ENCODE peak calls at places on chromosomes 1 and 21, in five cellular contexts. T is bronchial epithelial cell, V is choroid plexus epithelial cell, O is fibroblast of mammary gland, B is A549. Q is an unnamed sample.

GRCh38 chr1:40628903-40629292 is 36.6 kb downstream of the RIMS3 start:
- DNase-seq in T (peak), B (no peak), V (no peak), O (no peak), Q (peak)

GRCh38 chr1:117171900-117172501 is 38.7 kb downstream of the VTCN1 start:
- DNase-seq in B (no peak), V (peak), T (peak), O (peak), Q (peak)

GRCh38 chr1:84365225-84366221 is 32.8 kb upstream of the DNASE2B start:
- DNase-seq in B (peak), T (peak), V (peak), O (peak), Q (peak)

GRCh38 chr1:39574646-39575045 is 1.9 kb downstream of the PABPC4 start:
- DNase-seq in V (peak), O (peak), T (no peak), B (no peak), Q (peak)

GRCh38 chr1:190453550-190453949 is 24.1 kb downstream of the BRINP3 start:
- DNase-seq in O (no peak), T (peak), B (peak), V (peak), Q (peak)

GRCh38 chr1:149933208-149933607 is 3.5 kb downstream of the MTMR11 start:
- DNase-seq in V (no peak), O (no peak), B (no peak), T (no peak), Q (no peak)

GRCh38 chr1:155527672-155528071 is 34.9 kb downstream of the ASH1L start:
- DNase-seq in T (no peak), B (no peak), V (no peak), O (no peak), Q (peak)

GRCh38 chr1:235050911-235051360 is 77.7 kb downstream of the TOMM20 start:
- DNase-seq in T (peak), O (peak), V (peak), B (no peak), Q (peak)

GRCh38 chr21:44199448-44199847 is 41.3 kb downstream of the ICOSLG start:
- DNase-seq in B (no peak), V (no peak), T (no peak), O (no peak), Q (peak)

GRCh38 chr1:185244015-185244747 is 72.9 kb downstream of the IVNS1ABP start:
- DNase-seq in T (peak), V (peak), O (peak), B (peak), Q (peak)

GRCh38 chr1:235006816-235007215 is 121.8 kb downstream of the TOMM20 start:
- DNase-seq in V (no peak), T (no peak), B (no peak), O (no peak), Q (no peak)

GRCh38 chr1:241323510-241323909 is 33.5 kb downstream of the RGS7 start:
- DNase-seq in O (peak), V (peak), T (peak), B (peak), Q (peak)

GRCh38 chr21:31846690-31847089 is 26.1 kb upstream of the HUNK start:
- DNase-seq in V (no peak), T (no peak), B (no peak), O (no peak), Q (no peak)

GRCh38 chr1:224433671-224434446 is 738 bp downstream of the WDR26 start:
- DNase-seq in O (no peak), T (no peak), V (peak), B (no peak), Q (peak)

GRCh38 chr1:230384380-230385172 is 41.6 kb downstream of the PGBD5 start:
- DNase-seq in O (no peak), B (no peak), V (no peak), T (no peak), Q (no peak)

GRCh38 chr1:151976868-151977267 is 16.8 kb downstream of the S100A10 start:
- DNase-seq in O (peak), B (peak), V (peak), T (peak), Q (peak)

GRCh38 chr1:159429074-159429861 is 2.7 kb upstream of the OR10J4 start:
- DNase-seq in V (peak), O (peak), T (peak), B (peak), Q (peak)

GRCh38 chr1:163038928-163039327 is 30.2 kb upstream of the RGS4 start:
- DNase-seq in B (no peak), V (no peak), T (no peak), O (no peak), Q (no peak)

GRCh38 chr1:77465139-77465538 is 183.3 kb downstream of the AK5 start:
- DNase-seq in T (no peak), B (no peak), O (no peak), V (no peak), Q (no peak)

GRCh38 chr1:7116001-7116400 is 330.7 kb downstream of the CAMTA1 start:
- DNase-seq in V (no peak), T (peak), B (no peak), O (no peak), Q (peak)

GRCh38 chr1:37999434-38000232 is 5.7 kb downstream of the FHL3 start:
- DNase-seq in V (peak), T (peak), O (peak), B (peak), Q (no peak)

GRCh38 chr1:212976586-212976985 is 26.2 kb downstream of the VASH2 start:
- DNase-seq in O (no peak), B (no peak), V (no peak), T (no peak), Q (no peak)

GRCh38 chr1:119871881-119872280 is 24.4 kb downstream of the ADAM30 start:
- DNase-seq in B (no peak), T (no peak), O (peak), V (no peak), Q (no peak)

GRCh38 chr1:67607286-67607685 is 77.7 kb upstream of the GADD45A start:
- DNase-seq in O (no peak), V (no peak), T (no peak), B (no peak), Q (no peak)

GRCh38 chr1:87965193-87965592 is 636.5 kb downstream of the LMO4 start:
- DNase-seq in V (no peak), B (no peak), O (no peak), T (no peak), Q (no peak)

GRCh38 chr1:108597041-108597440 is 37.1 kb downstream of the EEIG2 start:
- DNase-seq in O (no peak), T (no peak), V (no peak), B (no peak), Q (no peak)

GRCh38 chr1:178048426-178048825 is 45.5 kb upstream of the RASAL2 start:
- DNase-seq in V (no peak), O (peak), T (peak), B (no peak), Q (peak)

DNA sequence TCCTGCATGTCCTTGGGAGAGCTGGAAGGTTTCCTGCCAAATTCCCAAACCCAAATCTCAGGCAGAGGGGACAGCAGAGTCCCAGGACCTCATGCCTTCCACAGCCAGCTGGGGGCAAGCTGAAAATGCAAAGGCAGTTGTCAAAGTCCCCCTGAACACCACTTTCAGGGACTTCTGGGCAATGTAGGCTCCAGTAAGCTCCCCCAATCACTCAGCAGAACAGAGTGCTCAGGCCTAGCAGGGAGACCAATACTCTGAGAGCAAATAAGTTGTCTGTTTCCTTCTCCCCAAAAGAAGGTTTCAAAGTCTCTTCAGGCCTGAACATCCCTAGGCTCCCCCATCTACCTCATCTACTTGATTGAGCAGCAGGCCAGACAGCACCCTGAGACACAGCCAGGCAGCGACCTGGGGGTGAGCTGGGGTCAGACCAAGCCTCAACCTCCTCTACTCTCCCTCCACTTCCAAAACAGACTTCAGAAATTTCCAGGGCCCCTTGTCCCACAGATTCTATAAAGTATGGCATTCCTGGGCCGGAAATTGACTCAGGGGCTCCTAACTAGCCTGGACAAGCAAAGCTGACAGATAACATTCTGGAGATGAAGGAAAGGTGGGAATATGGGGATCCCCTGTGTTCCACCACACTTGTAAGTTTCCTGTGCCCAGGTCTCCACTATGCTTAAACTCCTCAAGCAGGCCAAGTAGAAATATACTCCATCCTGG is 1.9 kb downstream of the SLC9A1 start:
- DNase-seq in T (peak), O (no peak), B (no peak), V (peak), Q (peak)
- H3K4me3 ChIP-seq in T (peak), O (peak), B (peak), V (peak), Q (peak)

DNA sequence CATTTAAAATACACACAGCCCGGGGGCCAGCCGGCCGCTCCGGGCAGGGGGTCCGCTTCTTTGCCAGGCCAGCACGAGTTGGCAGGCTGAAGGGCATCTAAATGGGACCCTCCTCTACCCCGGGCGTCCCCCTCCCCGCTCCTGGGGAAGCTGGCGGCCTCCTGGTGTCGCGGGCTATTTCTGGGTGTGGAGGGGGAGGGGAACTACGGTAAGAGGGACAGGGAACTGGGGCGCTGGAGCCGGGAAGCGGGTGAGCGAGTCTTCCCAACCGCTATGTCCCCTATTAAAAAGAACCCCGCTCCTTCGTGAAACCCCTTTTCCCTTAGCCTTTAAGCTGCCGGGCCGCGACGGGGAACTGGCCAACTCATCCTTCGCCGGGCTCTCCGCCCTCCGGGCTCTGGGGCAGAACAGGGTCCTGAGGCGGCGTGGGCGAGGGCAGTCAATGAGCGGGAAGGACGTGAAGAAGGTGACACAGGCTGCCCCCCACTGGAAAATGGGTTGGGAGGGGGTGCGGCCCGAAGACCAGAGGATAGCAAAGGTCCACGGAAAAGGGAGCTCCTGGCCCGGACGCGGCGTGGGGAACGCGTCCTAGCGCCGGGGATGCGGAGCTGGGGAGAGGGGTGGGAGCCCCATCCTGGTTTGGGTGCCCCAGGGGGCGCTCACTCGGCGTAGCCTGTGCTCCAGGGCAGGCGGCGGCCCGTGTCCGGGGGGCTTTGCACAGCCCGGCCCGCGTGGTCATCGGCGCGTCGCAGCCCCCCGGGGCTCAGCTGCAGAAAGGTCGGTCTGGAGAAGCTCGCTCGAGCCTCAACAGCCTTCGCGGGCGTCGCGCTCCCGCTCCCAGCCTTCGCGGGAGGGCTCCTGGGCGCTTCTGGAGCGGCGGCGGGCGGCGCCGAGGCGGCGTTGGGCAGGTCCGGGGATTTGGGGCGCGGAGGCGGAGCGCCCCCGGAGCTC is 544 bp downstream of the PPM1J start:
- DNase-seq in O (no peak), T (no peak), V (no peak), B (no peak), Q (no peak)
- TF ChIP-seq CTCF in O (no peak), T (peak), V (no peak), B (no peak), Q (no peak)

DNA sequence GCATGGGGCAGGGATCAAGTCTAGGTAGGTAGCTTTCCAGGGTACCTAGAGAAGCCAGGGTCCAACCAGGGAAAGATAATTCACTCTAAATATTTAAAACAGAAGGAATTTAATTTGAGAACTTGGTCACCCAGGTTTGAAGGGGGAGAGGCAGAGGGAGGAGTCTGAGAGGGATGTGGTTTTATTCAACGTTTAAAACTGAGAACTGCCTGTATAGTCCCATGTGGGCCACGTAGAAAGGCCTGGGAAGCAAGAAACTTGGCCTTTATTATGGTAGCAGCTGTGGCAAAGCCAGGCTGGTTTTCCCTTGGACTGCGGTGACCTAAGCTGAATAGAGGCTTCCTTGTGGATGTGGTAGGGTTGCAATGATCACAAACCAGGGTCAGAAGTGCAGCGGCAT is 42.0 kb upstream of the DUSP10 start:
- DNase-seq in O (no peak), T (no peak), B (no peak), V (no peak), Q (no peak)
- H3K4me3 ChIP-seq in O (no peak), T (no peak), B (no peak), V (no peak), Q (no peak)

GRCh38 chr1:153968972-153969371 is 1.3 kb downstream of the CREB3L4 start:
- DNase-seq in T (no peak), B (no peak), V (no peak), O (no peak), Q (no peak)

GRCh38 chr1:153968000-153968363 is 280 bp downstream of the CREB3L4 start:
- DNase-seq in V (no peak), T (no peak), O (no peak), B (no peak), Q (peak)

GRCh38 chr1:153968400-153968799 is 698 bp downstream of the CREB3L4 start:
- DNase-seq in T (no peak), O (no peak), V (no peak), B (no peak), Q (no peak)

GRCh38 chr1:153970346-153970745 is 2.6 kb downstream of the CREB3L4 start:
- DNase-seq in O (no peak), V (no peak), B (no peak), T (no peak), Q (no peak)

GRCh38 chr1:153967109-153967999 is at the start of gene CREB3L4:
- DNase-seq in T (peak), V (peak), O (peak), B (peak), Q (peak)
- TF ChIP-seq CTCF in T (peak), V (peak), O (peak), B (peak), Q (peak)

GRCh38 chr21:41931041-41931451 is 22.8 kb downstream of the C2CD2 start:
- DNase-seq in V (no peak), T (peak), B (no peak), O (no peak), Q (peak)

GRCh38 chr21:41932191-41932575 is 21.6 kb downstream of the C2CD2 start:
- DNase-seq in T (peak), O (peak), V (peak), B (peak), Q (peak)

GRCh38 chr21:41932576-41933258 is 21.1 kb downstream of the C2CD2 start:
- DNase-seq in T (peak), B (no peak), V (peak), O (peak), Q (peak)

GRCh38 chr21:41929248-41929647 is 24.6 kb downstream of the C2CD2 start:
- DNase-seq in V (no peak), T (no peak), B (no peak), O (no peak), Q (no peak)

GRCh38 chr21:41933259-41934079 is 20.3 kb downstream of the C2CD2 start:
- DNase-seq in B (no peak), T (peak), V (peak), O (peak), Q (peak)
- H3K4me3 ChIP-seq in B (no peak), T (peak), V (peak), O (peak), Q (peak)

GRCh38 chr1:186841599-186841998 is 12.8 kb downstream of the PLA2G4A start:
- DNase-seq in B (no peak), V (peak), O (no peak), T (peak), Q (peak)

GRCh38 chr1:186843931-186844330 is 15.2 kb downstream of the PLA2G4A start:
- DNase-seq in T (no peak), O (no peak), B (no peak), V (no peak), Q (no peak)

GRCh38 chr1:186843261-186843660 is 14.5 kb downstream of the PLA2G4A start:
- DNase-seq in T (no peak), O (no peak), B (no peak), V (no peak), Q (no peak)

GRCh38 chr1:186845581-186846210 is 16.9 kb downstream of the PLA2G4A start:
- DNase-seq in O (no peak), T (no peak), B (no peak), V (no peak), Q (no peak)

GRCh38 chr1:186842547-186842946 is 13.8 kb downstream of the PLA2G4A start:
- DNase-seq in V (no peak), O (no peak), B (peak), T (no peak), Q (no peak)
- TF ChIP-seq CTCF in V (no peak), O (no peak), B (no peak), T (no peak), Q (no peak)